ENCODE peak calls at places on chromosome 5, in ten cellular contexts. J is NCI-H1436; Q is Ammon's horn; E is activated naive CD4-positive, alpha-beta T cell treated with anti-CD3 and anti-CD28 coated beads for 36 hours; R is brain microvascular endothelial cell; A is AG09319; V is ELF-1; L is HFF-Myc; F is cardiac fibroblast; C is naive B cell. B is an unnamed sample.

GRCh38 chr5:128155793-128156192 is 72.2 kb downstream of the SLC12A2 start:
- DNase-seq in J (no peak), Q (no peak), E (no peak), R (no peak), A (no peak), V (no peak), L (no peak), F (peak), C (no peak), B (no peak)

GRCh38 chr5:65209341-65209740 is 272.4 kb downstream of the ADAMTS6 start:
- DNase-seq in J (no peak), Q (no peak), E (no peak), R (peak), A (peak), V (no peak), L (peak), F (peak), C (no peak), B (no peak)

GRCh38 chr5:133853972-133854371 is 114.5 kb downstream of the C5orf15 start:
- DNase-seq in J (no peak), Q (no peak), E (no peak), R (no peak), A (no peak), V (peak), L (no peak), F (no peak), C (no peak), B (no peak)

GRCh38 chr5:96709152-96709821 is 47.1 kb downstream of the CAST start:
- DNase-seq in J (no peak), Q (peak), E (no peak), R (peak), A (peak), V (no peak), L (no peak), F (peak), C (no peak), B (no peak)

GRCh38 chr5:83715316-83716060 is 5.2 kb downstream of the HAPLN1 start:
- DNase-seq in J (no peak), Q (no peak), E (no peak), R (no peak), A (no peak), V (peak), L (no peak), F (peak), C (no peak), B (no peak)

GRCh38 chr5:139636207-139636792 is 11.8 kb upstream of the CXXC5 start:
- DNase-seq in J (no peak), Q (no peak), E (peak), R (no peak), A (no peak), V (no peak), L (no peak), F (peak), C (peak), B (no peak)

GRCh38 chr5:41115281-41115680 is 44.1 kb upstream of the MROH2B start:
- DNase-seq in J (no peak), Q (no peak), E (no peak), R (peak), A (peak), V (no peak), L (no peak), F (peak), C (no peak), B (no peak)

GRCh38 chr5:133873454-133873853 is 95.0 kb downstream of the C5orf15 start:
- DNase-seq in J (no peak), Q (no peak), E (peak), R (no peak), A (no peak), V (no peak), L (no peak), F (peak), C (no peak), B (no peak)

GRCh38 chr5:115372121-115372520 is 75.7 kb upstream of the CCDC112 start:
- DNase-seq in J (no peak), Q (no peak), E (no peak), R (no peak), A (no peak), V (no peak), L (no peak), F (peak), C (no peak), B (no peak)

GRCh38 chr5:157301066-157301465 is 35.1 kb downstream of the CYFIP2 start:
- DNase-seq in J (no peak), Q (no peak), E (no peak), R (no peak), A (no peak), V (no peak), L (no peak), F (no peak), C (no peak), B (no peak)

GRCh38 chr5:111227226-111227782 is 3.1 kb downstream of the CAMK4 start:
- DNase-seq in J (no peak), Q (no peak), E (no peak), R (no peak), A (no peak), V (no peak), L (no peak), F (no peak), C (no peak), B (no peak)

GRCh38 chr5:127254729-127255284 is 35.8 kb upstream of the MEGF10 start:
- DNase-seq in J (no peak), Q (no peak), E (no peak), R (peak), A (no peak), V (no peak), L (no peak), F (peak), C (no peak), B (no peak)

GRCh38 chr5:170861295-170861854 is 443 bp upstream of the RANBP17 start:
- DNase-seq in J (no peak), Q (no peak), E (no peak), R (no peak), A (peak), V (no peak), L (no peak), F (no peak), C (no peak), B (no peak)

GRCh38 chr5:176407456-176408244 is 8.7 kb downstream of the CLTB start:
- DNase-seq in J (no peak), Q (no peak), E (no peak), R (no peak), A (no peak), V (no peak), L (no peak), F (peak), C (no peak), B (no peak)

GRCh38 chr5:143842920-143843319 is 31.0 kb downstream of the HMHB1 start:
- DNase-seq in J (no peak), Q (no peak), E (no peak), R (no peak), A (no peak), V (no peak), L (no peak), F (peak), C (no peak), B (no peak)

GRCh38 chr5:1564182-1564748 is 40.5 kb upstream of the LPCAT1 start:
- DNase-seq in J (no peak), Q (no peak), E (no peak), R (peak), A (no peak), V (no peak), L (peak), F (peak), C (no peak), B (peak)

GRCh38 chr5:111635151-111635945 is 121.6 kb downstream of the NREP start:
- DNase-seq in J (no peak), Q (peak), E (no peak), R (no peak), A (no peak), V (no peak), L (no peak), F (peak), C (no peak), B (no peak)

GRCh38 chr5:154400678-154401077 is 45.1 kb upstream of the SAP30L start:
- DNase-seq in J (no peak), Q (no peak), E (no peak), R (no peak), A (no peak), V (no peak), L (no peak), F (no peak), C (no peak), B (no peak)

GRCh38 chr5:65790371-65791163 is 68.6 kb downstream of the NLN start:
- DNase-seq in J (no peak), Q (no peak), E (peak), R (no peak), A (no peak), V (no peak), L (no peak), F (no peak), C (peak), B (peak)

GRCh38 chr5:106154280-106154716 is 1516.4 kb downstream of the EFNA5 start:
- DNase-seq in J (no peak), Q (no peak), E (no peak), R (no peak), A (no peak), V (peak), L (no peak), F (no peak), C (no peak), B (no peak)

GRCh38 chr5:18992264-18992663 is 995.7 kb downstream of the CDH18 start:
- DNase-seq in J (no peak), Q (peak), E (no peak), R (no peak), A (no peak), V (no peak), L (no peak), F (no peak), C (no peak), B (no peak)

GRCh38 chr5:150763023-150763793 is 4.4 kb upstream of the DCTN4 start:
- DNase-seq in J (peak), Q (no peak), E (no peak), R (peak), A (no peak), V (no peak), L (no peak), F (peak), C (no peak), B (peak)

GRCh38 chr5:43560128-43560527 is 3.3 kb upstream of the PAIP1 start:
- DNase-seq in J (no peak), Q (no peak), E (no peak), R (no peak), A (no peak), V (no peak), L (peak), F (peak), C (no peak), B (no peak)